ENCODE peak calls at places on chromosomes 5 and 9, in five cellular contexts. O is A549, B is IMR-90, U is K562, L is H1. F is an unnamed sample.

GRCh38 chr5:10875201-10875768 is 114.3 kb upstream of the DAP start:
- DNase-seq in O (no peak), B (peak; percentile 13), U (no peak), L (no peak), F (no peak)

GRCh38 chr5:124652892-124653441 is 93.5 kb downstream of the ZNF608 start:
- DNase-seq in O (no peak), B (no peak), U (no peak), L (no peak), F (no peak)

GRCh38 chr9:131578778-131579504 is 33.6 kb downstream of the PRRT1B start:
- DNase-seq in O (no peak), B (no peak), U (no peak), L (no peak), F (no peak)

GRCh38 chr5:137504916-137505315 is 5.8 kb upstream of the SPOCK1 start:
- DNase-seq in O (no peak), B (no peak), U (no peak), L (no peak), F (no peak)

GRCh38 chr9:2620876-2621677 is 510 bp upstream of the VLDLR start:
- DNase-seq in O (peak; percentile 81), B (peak; percentile 87), U (no peak), L (peak; percentile 86), F (peak; percentile 36)

GRCh38 chr9:109477269-109478203 is 20.6 kb downstream of the PTPN3 start:
- DNase-seq in O (peak; percentile 87), B (no peak), U (no peak), L (no peak), F (peak; percentile 97)

GRCh38 chr5:93673555-93673954 is 67.8 kb downstream of the POU5F2 start:
- DNase-seq in O (no peak), B (no peak), U (no peak), L (no peak), F (no peak)

GRCh38 chr5:114477816-114478330 is 116.0 kb downstream of the KCNN2 start:
- DNase-seq in O (no peak), B (peak; percentile 4), U (no peak), L (no peak), F (no peak)

GRCh38 chr5:9196403-9197224 is 349.3 kb downstream of the SEMA5A start:
- DNase-seq in O (no peak), B (peak; percentile 92), U (no peak), L (no peak), F (no peak)

GRCh38 chr5:132770476-132771159 is 6.4 kb downstream of the SEPTIN8 start:
- DNase-seq in O (no peak), B (no peak), U (no peak), L (no peak), F (no peak)

GRCh38 chr5:51043740-51044139 is 339.5 kb upstream of the ISL1 start:
- DNase-seq in O (no peak), B (no peak), U (no peak), L (no peak), F (no peak)

GRCh38 chr9:84412654-84413053 is 72.1 kb upstream of the SLC28A3 start:
- DNase-seq in O (no peak), B (no peak), U (no peak), L (no peak), F (no peak)

GRCh38 chr5:107744418-107745330 is 73.9 kb upstream of the EFNA5 start:
- DNase-seq in O (no peak), B (no peak), U (no peak), L (peak; percentile 53), F (no peak)

GRCh38 chr9:70531286-70531685 is 116.8 kb upstream of the KLF9 start:
- DNase-seq in O (no peak), B (peak; percentile 31), U (no peak), L (no peak), F (no peak)

GRCh38 chr5:124492444-124493224 is 253.8 kb downstream of the ZNF608 start:
- DNase-seq in O (no peak), B (no peak), U (no peak), L (no peak), F (no peak)

GRCh38 chr5:19555876-19556275 is 432.1 kb downstream of the CDH18 start:
- DNase-seq in O (no peak), B (no peak), U (no peak), L (no peak), F (no peak)

GRCh38 chr9:133585481-133586367 is 23.5 kb downstream of the FAM163B start:
- DNase-seq in O (no peak), B (no peak), U (no peak), L (peak; percentile 68), F (no peak)

GRCh38 chr5:122102825-122103224 is 24.8 kb upstream of the LOX start:
- DNase-seq in O (peak; percentile 24), B (peak; percentile 85), U (no peak), L (no peak), F (no peak)

GRCh38 chr9:124010665-124011321 is 775 bp upstream of the LHX2 start:
- DNase-seq in O (peak; percentile 52), B (no peak), U (no peak), L (peak; percentile 81), F (no peak)

GRCh38 chr5:138844812-138845513 is 30.2 kb downstream of the LRRTM2 start:
- DNase-seq in O (no peak), B (peak; percentile 88), U (no peak), L (no peak), F (no peak)

GRCh38 chr5:54573783-54574485 is 56.4 kb downstream of the SNX18 start:
- DNase-seq in O (no peak), B (no peak), U (no peak), L (no peak), F (no peak)

GRCh38 chr5:110616009-110616408 is 110.5 kb downstream of the TMEM232 start:
- DNase-seq in O (no peak), B (no peak), U (no peak), L (no peak), F (no peak)

GRCh38 chr5:56607551-56607950 is 207.8 kb upstream of the MAP3K1 start:
- DNase-seq in O (no peak), B (peak; percentile 50), U (no peak), L (no peak), F (no peak)

GRCh38 chr9:100377015-100377414 is 24.3 kb upstream of the TEX10 start:
- DNase-seq in O (no peak), B (peak; percentile 15), U (no peak), L (no peak), F (no peak)

GRCh38 chr5:145941677-145942130 is 5.3 kb downstream of the SH3RF2 start:
- DNase-seq in O (no peak), B (peak; percentile 35), U (no peak), L (no peak), F (no peak)

GRCh38 chr5:121171361-121171760 is 680.3 kb upstream of the FTMT start:
- DNase-seq in O (no peak), B (no peak), U (no peak), L (no peak), F (no peak)

GRCh38 chr9:83432104-83432627 is 106.0 kb downstream of the FRMD3 start:
- DNase-seq in O (peak; percentile 62), B (no peak), U (no peak), L (peak; percentile 48), F (peak; percentile 59)

GRCh38 chr5:149912226-149912864 is 32.2 kb downstream of the PDE6A start:
- DNase-seq in O (no peak), B (no peak), U (no peak), L (no peak), F (no peak)

GRCh38 chr5:61332891-61333350 is 863 bp downstream of the ZSWIM6 start:
- DNase-seq in O (peak; percentile 62), B (peak; percentile 66), U (peak; percentile 42), L (peak; percentile 56), F (no peak)

GRCh38 chr9:117725426-117725887 is 21.3 kb downstream of the TLR4 start:
- DNase-seq in O (no peak), B (no peak), U (no peak), L (no peak), F (no peak)

GRCh38 chr5:103245773-103246172 is 12.8 kb upstream of the MACIR start:
- DNase-seq in O (no peak), B (no peak), U (no peak), L (no peak), F (no peak)

GRCh38 chr9:122562134-122562760 is 9.3 kb downstream of the OR1N2 start:
- DNase-seq in O (no peak), B (no peak), U (no peak), L (no peak), F (no peak)
- TF ChIP-seq MAFK in O (no peak), B (no peak), U (no peak), L (no peak), F (no peak)

DNA sequence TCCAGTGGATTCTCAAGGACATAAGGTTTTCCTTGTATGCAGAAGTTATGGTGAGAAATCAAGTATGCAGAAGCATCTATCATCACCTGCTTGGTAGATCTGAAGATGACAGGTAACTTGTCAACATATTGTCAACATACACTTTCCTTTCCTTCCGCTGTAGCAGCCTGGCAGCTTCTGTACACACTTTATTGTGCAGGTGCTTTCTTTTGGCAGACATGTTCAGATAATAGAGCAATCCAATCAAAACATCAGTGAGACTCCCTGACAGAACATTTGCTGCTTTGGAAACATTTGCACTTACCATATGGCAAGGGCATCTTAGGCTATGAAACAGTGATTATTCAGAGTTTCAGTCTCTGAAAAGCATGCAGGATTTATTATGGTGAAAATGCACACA is 161.1 kb upstream of the CDH12 start:
- DNase-seq in O (no peak), B (no peak), U (no peak), L (no peak), F (no peak)
- TF ChIP-seq MAFK in O (no peak), B (no peak), U (no peak), L (no peak), F (no peak)

GRCh38 chr5:57841671-57842375 is 359.2 kb upstream of the ACTBL2 start:
- DNase-seq in O (peak; percentile 90), B (peak; percentile 96), U (no peak), L (peak; percentile 46), F (no peak)

GRCh38 chr5:57843016-57843402 is 360.4 kb upstream of the ACTBL2 start:
- DNase-seq in O (no peak), B (no peak), U (no peak), L (no peak), F (no peak)

GRCh38 chr5:57844410-57844809 is 361.8 kb upstream of the ACTBL2 start:
- DNase-seq in O (no peak), B (no peak), U (no peak), L (no peak), F (no peak)

GRCh38 chr5:57845025-57845424 is 362.4 kb upstream of the ACTBL2 start:
- DNase-seq in O (no peak), B (peak; percentile 28), U (no peak), L (no peak), F (no peak)

DNA sequence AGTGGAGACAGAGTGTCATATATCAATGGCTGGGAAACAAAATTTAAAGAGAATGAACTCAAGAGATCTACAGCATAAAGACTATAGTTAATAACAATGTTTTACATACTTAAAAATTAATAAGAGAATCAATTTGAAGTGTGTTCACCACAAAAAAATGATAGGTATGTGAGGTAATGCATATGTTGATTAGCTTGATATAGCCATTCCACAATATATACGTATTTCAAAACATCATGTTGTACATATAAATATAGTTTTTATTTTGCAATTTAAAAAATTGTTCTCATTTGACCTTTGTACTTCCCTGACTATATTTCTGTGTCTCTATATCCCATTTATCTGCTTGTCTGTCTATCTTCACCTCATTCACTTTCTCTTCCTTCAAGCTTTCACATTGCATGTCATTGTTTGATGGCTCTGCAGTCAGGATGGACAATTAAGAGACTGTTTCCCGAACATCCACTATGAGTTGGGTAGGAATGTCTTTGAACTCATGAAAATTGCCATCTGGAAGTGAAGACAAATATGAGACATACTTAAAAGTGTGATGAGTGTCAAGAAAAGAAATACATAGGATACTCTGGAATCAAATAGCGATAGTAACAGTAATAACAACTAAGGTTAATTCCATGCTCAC is 359.9 kb upstream of the ACTBL2 start:
- DNase-seq in O (no peak), B (no peak), U (no peak), L (no peak), F (no peak)
- TF ChIP-seq MAFK in O (no peak), B (no peak), U (no peak), L (no peak), F (no peak)

GRCh38 chr9:127644943-127645342 is 32.9 kb downstream of the STXBP1 start:
- DNase-seq in O (no peak), B (no peak), U (no peak), L (no peak), F (no peak)
- TF ChIP-seq MAFK in O (no peak), B (no peak), U (no peak), L (no peak), F (no peak)